ENCODE peak calls at places on chromosomes 5 and 9, in ten cellular contexts. One of them, this sample, is unnamed.

GRCh38 chr5:71782771-71783770 is 64.0 kb downstream of the CARTPT start:
- DNase-seq in natural killer cell treated with Interleukin-12 subunit alpha and Interleukin-12 subunit beta and Interleukin-15 and Interleukin-18, amount 100 ng/mL, for 72 hours: no peak
- DNase-seq in AG20443: peak; percentile 83
- DNase-seq in transverse colon: peak; percentile 74
- DNase-seq in effector CD4-positive, alpha-beta T cell: peak; percentile 7
- DNase-seq in pancreas: peak; percentile 43
- DNase-seq in central memory CD4-positive, alpha-beta T cell: peak; percentile 2
- DNase-seq in iPS DF 19.7: no peak
- DNase-seq in NCI-H748 treated with DMSO at 0.1 percent for 48 hours: peak; percentile 84
- DNase-seq in T follicular helper cell: peak; percentile 1
- DNase-seq in this sample: peak; percentile 90

GRCh38 chr5:137320056-137321045 is 178.8 kb downstream of the SPOCK1 start:
- DNase-seq in effector CD4-positive, alpha-beta T cell: no peak
- DNase-seq in central memory CD4-positive, alpha-beta T cell: peak; percentile 4
- DNase-seq in iPS DF 19.7: no peak
- DNase-seq in transverse colon: no peak
- DNase-seq in NCI-H748 treated with DMSO at 0.1 percent for 48 hours: peak; percentile 37
- DNase-seq in natural killer cell treated with Interleukin-12 subunit alpha and Interleukin-12 subunit beta and Interleukin-15 and Interleukin-18, amount 100 ng/mL, for 72 hours: no peak
- DNase-seq in T follicular helper cell: peak; percentile 0
- DNase-seq in AG20443: peak; percentile 75
- DNase-seq in pancreas: peak; percentile 25
- DNase-seq in this sample: peak; percentile 67

GRCh38 chr5:73174100-73174815 is 1.3 kb downstream of the TMEM174 start:
- DNase-seq in T follicular helper cell: no peak
- DNase-seq in central memory CD4-positive, alpha-beta T cell: no peak
- DNase-seq in AG20443: no peak
- DNase-seq in natural killer cell treated with Interleukin-12 subunit alpha and Interleukin-12 subunit beta and Interleukin-15 and Interleukin-18, amount 100 ng/mL, for 72 hours: no peak
- DNase-seq in effector CD4-positive, alpha-beta T cell: no peak
- DNase-seq in NCI-H748 treated with DMSO at 0.1 percent for 48 hours: no peak
- DNase-seq in transverse colon: no peak
- DNase-seq in iPS DF 19.7: no peak
- DNase-seq in pancreas: no peak
- DNase-seq in this sample: no peak

GRCh38 chr5:51908215-51908614 is 525.0 kb downstream of the ISL1 start:
- DNase-seq in AG20443: no peak
- DNase-seq in NCI-H748 treated with DMSO at 0.1 percent for 48 hours: no peak
- DNase-seq in iPS DF 19.7: no peak
- DNase-seq in transverse colon: no peak
- DNase-seq in natural killer cell treated with Interleukin-12 subunit alpha and Interleukin-12 subunit beta and Interleukin-15 and Interleukin-18, amount 100 ng/mL, for 72 hours: no peak
- DNase-seq in T follicular helper cell: no peak
- DNase-seq in pancreas: no peak
- DNase-seq in central memory CD4-positive, alpha-beta T cell: no peak
- DNase-seq in effector CD4-positive, alpha-beta T cell: no peak
- DNase-seq in this sample: no peak

GRCh38 chr9:21744874-21745273 is 57.6 kb upstream of the MTAP start:
- DNase-seq in NCI-H748 treated with DMSO at 0.1 percent for 48 hours: no peak
- DNase-seq in pancreas: no peak
- DNase-seq in effector CD4-positive, alpha-beta T cell: no peak
- DNase-seq in iPS DF 19.7: no peak
- DNase-seq in T follicular helper cell: no peak
- DNase-seq in central memory CD4-positive, alpha-beta T cell: no peak
- DNase-seq in natural killer cell treated with Interleukin-12 subunit alpha and Interleukin-12 subunit beta and Interleukin-15 and Interleukin-18, amount 100 ng/mL, for 72 hours: no peak
- DNase-seq in AG20443: peak; percentile 30
- DNase-seq in transverse colon: no peak
- DNase-seq in this sample: no peak

GRCh38 chr9:38067611-38067891 is 1.5 kb downstream of the SHB start:
- DNase-seq in natural killer cell treated with Interleukin-12 subunit alpha and Interleukin-12 subunit beta and Interleukin-15 and Interleukin-18, amount 100 ng/mL, for 72 hours: no peak
- DNase-seq in NCI-H748 treated with DMSO at 0.1 percent for 48 hours: no peak
- DNase-seq in iPS DF 19.7: no peak
- DNase-seq in central memory CD4-positive, alpha-beta T cell: peak; percentile 8
- DNase-seq in T follicular helper cell: no peak
- DNase-seq in effector CD4-positive, alpha-beta T cell: no peak
- DNase-seq in transverse colon: peak; percentile 43
- DNase-seq in AG20443: peak; percentile 35
- DNase-seq in pancreas: no peak
- DNase-seq in this sample: peak; percentile 45

GRCh38 chr9:101536938-101537337 is 3.3 kb downstream of the RNF20 start:
- DNase-seq in effector CD4-positive, alpha-beta T cell: no peak
- DNase-seq in iPS DF 19.7: no peak
- DNase-seq in pancreas: no peak
- DNase-seq in central memory CD4-positive, alpha-beta T cell: no peak
- DNase-seq in transverse colon: no peak
- DNase-seq in T follicular helper cell: no peak
- DNase-seq in NCI-H748 treated with DMSO at 0.1 percent for 48 hours: no peak
- DNase-seq in natural killer cell treated with Interleukin-12 subunit alpha and Interleukin-12 subunit beta and Interleukin-15 and Interleukin-18, amount 100 ng/mL, for 72 hours: no peak
- DNase-seq in AG20443: peak; percentile 16
- DNase-seq in this sample: no peak

GRCh38 chr5:127827451-127827850 is 124.3 kb downstream of the CCDC192 start:
- DNase-seq in AG20443: no peak
- DNase-seq in iPS DF 19.7: no peak
- DNase-seq in natural killer cell treated with Interleukin-12 subunit alpha and Interleukin-12 subunit beta and Interleukin-15 and Interleukin-18, amount 100 ng/mL, for 72 hours: no peak
- DNase-seq in transverse colon: no peak
- DNase-seq in T follicular helper cell: no peak
- DNase-seq in NCI-H748 treated with DMSO at 0.1 percent for 48 hours: no peak
- DNase-seq in central memory CD4-positive, alpha-beta T cell: no peak
- DNase-seq in pancreas: no peak
- DNase-seq in effector CD4-positive, alpha-beta T cell: no peak
- DNase-seq in this sample: no peak

GRCh38 chr5:110476164-110476563 is 250.3 kb downstream of the TMEM232 start:
- DNase-seq in iPS DF 19.7: no peak
- DNase-seq in pancreas: no peak
- DNase-seq in T follicular helper cell: no peak
- DNase-seq in natural killer cell treated with Interleukin-12 subunit alpha and Interleukin-12 subunit beta and Interleukin-15 and Interleukin-18, amount 100 ng/mL, for 72 hours: no peak
- DNase-seq in central memory CD4-positive, alpha-beta T cell: no peak
- DNase-seq in transverse colon: no peak
- DNase-seq in AG20443: no peak
- DNase-seq in NCI-H748 treated with DMSO at 0.1 percent for 48 hours: no peak
- DNase-seq in effector CD4-positive, alpha-beta T cell: no peak
- DNase-seq in this sample: no peak

GRCh38 chr5:144374637-144375036 is 204.0 kb downstream of the KCTD16 start:
- DNase-seq in iPS DF 19.7: no peak
- DNase-seq in pancreas: no peak
- DNase-seq in effector CD4-positive, alpha-beta T cell: no peak
- DNase-seq in NCI-H748 treated with DMSO at 0.1 percent for 48 hours: no peak
- DNase-seq in natural killer cell treated with Interleukin-12 subunit alpha and Interleukin-12 subunit beta and Interleukin-15 and Interleukin-18, amount 100 ng/mL, for 72 hours: no peak
- DNase-seq in central memory CD4-positive, alpha-beta T cell: no peak
- DNase-seq in T follicular helper cell: no peak
- DNase-seq in transverse colon: no peak
- DNase-seq in AG20443: no peak
- DNase-seq in this sample: no peak

GRCh38 chr9:69946800-69947437 is 96.7 kb upstream of the MAMDC2 start:
- DNase-seq in central memory CD4-positive, alpha-beta T cell: no peak
- DNase-seq in T follicular helper cell: no peak
- DNase-seq in pancreas: no peak
- DNase-seq in iPS DF 19.7: no peak
- DNase-seq in natural killer cell treated with Interleukin-12 subunit alpha and Interleukin-12 subunit beta and Interleukin-15 and Interleukin-18, amount 100 ng/mL, for 72 hours: no peak
- DNase-seq in AG20443: peak; percentile 59
- DNase-seq in effector CD4-positive, alpha-beta T cell: no peak
- DNase-seq in NCI-H748 treated with DMSO at 0.1 percent for 48 hours: no peak
- DNase-seq in transverse colon: no peak
- DNase-seq in this sample: peak; percentile 59

GRCh38 chr5:35859101-35859661 is 2.5 kb downstream of the IL7R start:
- DNase-seq in pancreas: no peak
- DNase-seq in effector CD4-positive, alpha-beta T cell: peak; percentile 19
- DNase-seq in NCI-H748 treated with DMSO at 0.1 percent for 48 hours: peak; percentile 92
- DNase-seq in transverse colon: no peak
- DNase-seq in natural killer cell treated with Interleukin-12 subunit alpha and Interleukin-12 subunit beta and Interleukin-15 and Interleukin-18, amount 100 ng/mL, for 72 hours: no peak
- DNase-seq in AG20443: peak; percentile 53
- DNase-seq in central memory CD4-positive, alpha-beta T cell: peak; percentile 59
- DNase-seq in T follicular helper cell: no peak
- DNase-seq in iPS DF 19.7: no peak
- DNase-seq in this sample: no peak

GRCh38 chr9:127963041-127963358 is 17.8 kb downstream of the EEIG1 start:
- DNase-seq in NCI-H748 treated with DMSO at 0.1 percent for 48 hours: no peak
- DNase-seq in pancreas: no peak
- DNase-seq in effector CD4-positive, alpha-beta T cell: no peak
- DNase-seq in central memory CD4-positive, alpha-beta T cell: no peak
- DNase-seq in transverse colon: no peak
- DNase-seq in T follicular helper cell: no peak
- DNase-seq in iPS DF 19.7: no peak
- DNase-seq in AG20443: no peak
- DNase-seq in natural killer cell treated with Interleukin-12 subunit alpha and Interleukin-12 subunit beta and Interleukin-15 and Interleukin-18, amount 100 ng/mL, for 72 hours: no peak
- DNase-seq in this sample: no peak

GRCh38 chr5:129996896-129997295 is 92.6 kb downstream of the CHSY3 start:
- DNase-seq in iPS DF 19.7: no peak
- DNase-seq in effector CD4-positive, alpha-beta T cell: no peak
- DNase-seq in NCI-H748 treated with DMSO at 0.1 percent for 48 hours: no peak
- DNase-seq in AG20443: peak; percentile 41
- DNase-seq in natural killer cell treated with Interleukin-12 subunit alpha and Interleukin-12 subunit beta and Interleukin-15 and Interleukin-18, amount 100 ng/mL, for 72 hours: no peak
- DNase-seq in central memory CD4-positive, alpha-beta T cell: no peak
- DNase-seq in transverse colon: no peak
- DNase-seq in T follicular helper cell: no peak
- DNase-seq in pancreas: no peak
- DNase-seq in this sample: no peak

GRCh38 chr9:133930046-133931015 is 61.8 kb downstream of the VAV2 start:
- DNase-seq in natural killer cell treated with Interleukin-12 subunit alpha and Interleukin-12 subunit beta and Interleukin-15 and Interleukin-18, amount 100 ng/mL, for 72 hours: no peak
- DNase-seq in pancreas: no peak
- DNase-seq in central memory CD4-positive, alpha-beta T cell: no peak
- DNase-seq in T follicular helper cell: no peak
- DNase-seq in effector CD4-positive, alpha-beta T cell: no peak
- DNase-seq in NCI-H748 treated with DMSO at 0.1 percent for 48 hours: no peak
- DNase-seq in transverse colon: no peak
- DNase-seq in iPS DF 19.7: no peak
- DNase-seq in AG20443: no peak
- DNase-seq in this sample: peak; percentile 53

GRCh38 chr5:6043491-6044310 is 334.6 kb downstream of the MED10 start:
- DNase-seq in iPS DF 19.7: no peak
- DNase-seq in natural killer cell treated with Interleukin-12 subunit alpha and Interleukin-12 subunit beta and Interleukin-15 and Interleukin-18, amount 100 ng/mL, for 72 hours: no peak
- DNase-seq in transverse colon: no peak
- DNase-seq in AG20443: no peak
- DNase-seq in effector CD4-positive, alpha-beta T cell: no peak
- DNase-seq in pancreas: no peak
- DNase-seq in NCI-H748 treated with DMSO at 0.1 percent for 48 hours: no peak
- DNase-seq in central memory CD4-positive, alpha-beta T cell: no peak
- DNase-seq in T follicular helper cell: no peak
- DNase-seq in this sample: no peak

GRCh38 chr5:118723021-118723338 is 265.4 kb downstream of the DTWD2 start:
- DNase-seq in iPS DF 19.7: no peak
- DNase-seq in central memory CD4-positive, alpha-beta T cell: no peak
- DNase-seq in transverse colon: no peak
- DNase-seq in pancreas: no peak
- DNase-seq in T follicular helper cell: no peak
- DNase-seq in AG20443: no peak
- DNase-seq in effector CD4-positive, alpha-beta T cell: no peak
- DNase-seq in NCI-H748 treated with DMSO at 0.1 percent for 48 hours: no peak
- DNase-seq in natural killer cell treated with Interleukin-12 subunit alpha and Interleukin-12 subunit beta and Interleukin-15 and Interleukin-18, amount 100 ng/mL, for 72 hours: no peak
- DNase-seq in this sample: no peak

GRCh38 chr5:172782169-172783039 is 11.4 kb upstream of the DUSP1 start:
- DNase-seq in transverse colon: peak; percentile 7
- DNase-seq in NCI-H748 treated with DMSO at 0.1 percent for 48 hours: no peak
- DNase-seq in T follicular helper cell: no peak
- DNase-seq in AG20443: no peak
- DNase-seq in iPS DF 19.7: no peak
- DNase-seq in pancreas: no peak
- DNase-seq in central memory CD4-positive, alpha-beta T cell: no peak
- DNase-seq in natural killer cell treated with Interleukin-12 subunit alpha and Interleukin-12 subunit beta and Interleukin-15 and Interleukin-18, amount 100 ng/mL, for 72 hours: no peak
- DNase-seq in effector CD4-positive, alpha-beta T cell: no peak
- DNase-seq in this sample: peak; percentile 96

GRCh38 chr9:130414081-130414731 is 30.6 kb upstream of the ASS1 start:
- DNase-seq in central memory CD4-positive, alpha-beta T cell: no peak
- DNase-seq in effector CD4-positive, alpha-beta T cell: no peak
- DNase-seq in pancreas: no peak
- DNase-seq in transverse colon: peak; percentile 79
- DNase-seq in AG20443: no peak
- DNase-seq in natural killer cell treated with Interleukin-12 subunit alpha and Interleukin-12 subunit beta and Interleukin-15 and Interleukin-18, amount 100 ng/mL, for 72 hours: no peak
- DNase-seq in NCI-H748 treated with DMSO at 0.1 percent for 48 hours: no peak
- DNase-seq in T follicular helper cell: no peak
- DNase-seq in iPS DF 19.7: no peak
- DNase-seq in this sample: no peak

GRCh38 chr9:136928591-136928990 is 15.9 kb downstream of the FBXW5 start:
- DNase-seq in AG20443: no peak
- DNase-seq in transverse colon: no peak
- DNase-seq in pancreas: no peak
- DNase-seq in natural killer cell treated with Interleukin-12 subunit alpha and Interleukin-12 subunit beta and Interleukin-15 and Interleukin-18, amount 100 ng/mL, for 72 hours: no peak
- DNase-seq in iPS DF 19.7: no peak
- DNase-seq in central memory CD4-positive, alpha-beta T cell: no peak
- DNase-seq in effector CD4-positive, alpha-beta T cell: no peak
- DNase-seq in T follicular helper cell: no peak
- DNase-seq in NCI-H748 treated with DMSO at 0.1 percent for 48 hours: no peak
- DNase-seq in this sample: no peak

GRCh38 chr9:110828148-110828730 is 159.6 kb downstream of the MUSK start:
- DNase-seq in pancreas: no peak
- DNase-seq in central memory CD4-positive, alpha-beta T cell: no peak
- DNase-seq in transverse colon: no peak
- DNase-seq in NCI-H748 treated with DMSO at 0.1 percent for 48 hours: no peak
- DNase-seq in effector CD4-positive, alpha-beta T cell: no peak
- DNase-seq in natural killer cell treated with Interleukin-12 subunit alpha and Interleukin-12 subunit beta and Interleukin-15 and Interleukin-18, amount 100 ng/mL, for 72 hours: no peak
- DNase-seq in iPS DF 19.7: no peak
- DNase-seq in T follicular helper cell: no peak
- DNase-seq in AG20443: peak; percentile 74
- DNase-seq in this sample: no peak

GRCh38 chr9:20551835-20552234 is 70.5 kb downstream of the MLLT3 start:
- DNase-seq in natural killer cell treated with Interleukin-12 subunit alpha and Interleukin-12 subunit beta and Interleukin-15 and Interleukin-18, amount 100 ng/mL, for 72 hours: no peak
- DNase-seq in effector CD4-positive, alpha-beta T cell: no peak
- DNase-seq in transverse colon: no peak
- DNase-seq in central memory CD4-positive, alpha-beta T cell: no peak
- DNase-seq in pancreas: no peak
- DNase-seq in AG20443: no peak
- DNase-seq in iPS DF 19.7: no peak
- DNase-seq in NCI-H748 treated with DMSO at 0.1 percent for 48 hours: no peak
- DNase-seq in T follicular helper cell: no peak
- DNase-seq in this sample: no peak

GRCh38 chr9:134366223-134367031 is 40.2 kb downstream of the RXRA start:
- DNase-seq in central memory CD4-positive, alpha-beta T cell: no peak
- DNase-seq in T follicular helper cell: no peak
- DNase-seq in effector CD4-positive, alpha-beta T cell: no peak
- DNase-seq in pancreas: peak; percentile 87
- DNase-seq in NCI-H748 treated with DMSO at 0.1 percent for 48 hours: peak; percentile 3
- DNase-seq in iPS DF 19.7: no peak
- DNase-seq in AG20443: peak; percentile 97
- DNase-seq in transverse colon: peak; percentile 90
- DNase-seq in natural killer cell treated with Interleukin-12 subunit alpha and Interleukin-12 subunit beta and Interleukin-15 and Interleukin-18, amount 100 ng/mL, for 72 hours: no peak
- DNase-seq in this sample: peak; percentile 30

GRCh38 chr5:94499806-94500205 is 118.6 kb downstream of the KIAA0825 start:
- DNase-seq in pancreas: no peak
- DNase-seq in T follicular helper cell: no peak
- DNase-seq in NCI-H748 treated with DMSO at 0.1 percent for 48 hours: no peak
- DNase-seq in AG20443: no peak
- DNase-seq in iPS DF 19.7: no peak
- DNase-seq in effector CD4-positive, alpha-beta T cell: no peak
- DNase-seq in transverse colon: no peak
- DNase-seq in central memory CD4-positive, alpha-beta T cell: no peak
- DNase-seq in natural killer cell treated with Interleukin-12 subunit alpha and Interleukin-12 subunit beta and Interleukin-15 and Interleukin-18, amount 100 ng/mL, for 72 hours: no peak
- DNase-seq in this sample: no peak

GRCh38 chr5:83967417-83967816 is 246.8 kb upstream of the HAPLN1 start:
- DNase-seq in transverse colon: no peak
- DNase-seq in T follicular helper cell: no peak
- DNase-seq in effector CD4-positive, alpha-beta T cell: no peak
- DNase-seq in pancreas: no peak
- DNase-seq in central memory CD4-positive, alpha-beta T cell: no peak
- DNase-seq in NCI-H748 treated with DMSO at 0.1 percent for 48 hours: no peak
- DNase-seq in AG20443: no peak
- DNase-seq in iPS DF 19.7: no peak
- DNase-seq in natural killer cell treated with Interleukin-12 subunit alpha and Interleukin-12 subunit beta and Interleukin-15 and Interleukin-18, amount 100 ng/mL, for 72 hours: no peak
- DNase-seq in this sample: no peak

GRCh38 chr5:43192558-43193170 is 639 bp downstream of the NIM1K start:
- DNase-seq in central memory CD4-positive, alpha-beta T cell: peak; percentile 17
- DNase-seq in pancreas: peak; percentile 5
- DNase-seq in natural killer cell treated with Interleukin-12 subunit alpha and Interleukin-12 subunit beta and Interleukin-15 and Interleukin-18, amount 100 ng/mL, for 72 hours: peak; percentile 61
- DNase-seq in T follicular helper cell: no peak
- DNase-seq in effector CD4-positive, alpha-beta T cell: no peak
- DNase-seq in transverse colon: peak; percentile 16
- DNase-seq in iPS DF 19.7: no peak
- DNase-seq in NCI-H748 treated with DMSO at 0.1 percent for 48 hours: peak; percentile 40
- DNase-seq in AG20443: peak; percentile 54
- DNase-seq in this sample: peak; percentile 57

GRCh38 chr5:67266654-67267350 is 70.2 kb upstream of the CD180 start:
- DNase-seq in pancreas: no peak
- DNase-seq in NCI-H748 treated with DMSO at 0.1 percent for 48 hours: no peak
- DNase-seq in T follicular helper cell: no peak
- DNase-seq in effector CD4-positive, alpha-beta T cell: no peak
- DNase-seq in transverse colon: no peak
- DNase-seq in AG20443: no peak
- DNase-seq in iPS DF 19.7: no peak
- DNase-seq in central memory CD4-positive, alpha-beta T cell: no peak
- DNase-seq in natural killer cell treated with Interleukin-12 subunit alpha and Interleukin-12 subunit beta and Interleukin-15 and Interleukin-18, amount 100 ng/mL, for 72 hours: no peak
- DNase-seq in this sample: no peak

This sample was measured in DMS53.